ENCODE peak calls at places on chromosomes 16 and 17, in seven cellular contexts. C is transverse colon; S is CD8-positive, alpha-beta T cell; B is AG09309; V is HFFc6; R is thyroid gland; Y is mesothelial cell of epicardium. P is an unnamed sample.

GRCh38 chr16:23941963-23942564 is 106.3 kb downstream of the PRKCB start:
- DNase-seq in C (no peak), S (no peak), B (no peak), V (no peak), R (no peak), Y (no peak), P (no peak)

GRCh38 chr17:16215965-16216316 is 607 bp upstream of the NCOR1 start:
- DNase-seq in C (peak), S (no peak), B (no peak), V (no peak), R (no peak), Y (no peak), P (no peak)

GRCh38 chr16:58684001-58684353 is 593 bp downstream of the SLC38A7 start:
- DNase-seq in C (no peak), S (no peak), B (no peak), V (peak), R (no peak), Y (no peak), P (no peak)

GRCh38 chr16:6032438-6032837 is 934.8 kb upstream of the EEF2KMT start:
- DNase-seq in C (no peak), S (no peak), B (no peak), V (no peak), R (no peak), Y (no peak), P (no peak)

GRCh38 chr16:81445926-81446317 is 1.3 kb downstream of the CMIP start:
- DNase-seq in C (no peak), S (no peak), B (no peak), V (no peak), R (peak), Y (no peak), P (no peak)

GRCh38 chr17:63488851-63489250 is 12.0 kb downstream of the ACE start:
- DNase-seq in C (no peak), S (no peak), B (no peak), V (no peak), R (no peak), Y (no peak), P (no peak)

GRCh38 chr16:30874244-30874820 is 19.5 kb downstream of the BCL7C start:
- DNase-seq in C (peak), S (no peak), B (no peak), V (no peak), R (peak), Y (no peak), P (no peak)

GRCh38 chr17:50363217-50364060 is 9.5 kb downstream of the MRPL27 start:
- DNase-seq in C (no peak), S (no peak), B (no peak), V (peak), R (no peak), Y (no peak), P (peak)

GRCh38 chr17:1144139-1144538 is 35.6 kb downstream of the ABR start:
- DNase-seq in C (no peak), S (no peak), B (no peak), V (no peak), R (no peak), Y (no peak), P (no peak)

GRCh38 chr17:75824591-75825518 is 19.3 kb downstream of the UNC13D start:
- DNase-seq in C (no peak), S (no peak), B (no peak), V (no peak), R (no peak), Y (no peak), P (no peak)

GRCh38 chr16:88047462-88047861 is 96.2 kb downstream of the BANP start:
- DNase-seq in C (no peak), S (no peak), B (no peak), V (no peak), R (no peak), Y (no peak), P (no peak)

GRCh38 chr16:78392585-78393195 is 293.2 kb downstream of the WWOX start:
- DNase-seq in C (no peak), S (no peak), B (no peak), V (no peak), R (peak), Y (no peak), P (no peak)

GRCh38 chr17:48393271-48393670 is 36.7 kb downstream of the SKAP1 start:
- DNase-seq in C (no peak), S (no peak), B (no peak), V (no peak), R (no peak), Y (no peak), P (no peak)

GRCh38 chr16:899678-900060 is 71.1 kb downstream of the LMF1 start:
- DNase-seq in C (no peak), S (no peak), B (no peak), V (no peak), R (no peak), Y (no peak), P (no peak)

GRCh38 chr16:16062023-16062932 is 112.9 kb downstream of the ABCC1 start:
- DNase-seq in C (peak), S (no peak), B (no peak), V (no peak), R (no peak), Y (no peak), P (no peak)

GRCh38 chr17:20313891-20314290 is 153.4 kb downstream of the LGALS9B start:
- DNase-seq in C (no peak), S (no peak), B (no peak), V (no peak), R (no peak), Y (no peak), P (no peak)

GRCh38 chr16:2438121-2438520 is 8.9 kb downstream of the CCNF start:
- DNase-seq in C (no peak), S (no peak), B (no peak), V (no peak), R (no peak), Y (no peak), P (no peak)

GRCh38 chr17:55264273-55264639 is 504 bp upstream of the HLF start:
- DNase-seq in C (no peak), S (no peak), B (no peak), V (no peak), R (no peak), Y (no peak), P (peak)

GRCh38 chr17:6494239-6494941 is 50.1 kb downstream of the PIMREG start:
- DNase-seq in C (peak), S (no peak), B (no peak), V (no peak), R (no peak), Y (no peak), P (no peak)

GRCh38 chr16:67961551-67961957 is 6.9 kb downstream of the SLC12A4 start:
- DNase-seq in C (peak), S (no peak), B (no peak), V (no peak), R (peak), Y (no peak), P (no peak)

GRCh38 chr17:21218101-21218500 is 4.1 kb upstream of the TMEM11 start:
- DNase-seq in C (no peak), S (no peak), B (no peak), V (no peak), R (no peak), Y (no peak), P (no peak)

GRCh38 chr16:89314357-89314756 is 96.9 kb downstream of the ZNF778 start:
- DNase-seq in C (no peak), S (peak), B (no peak), V (no peak), R (no peak), Y (no peak), P (no peak)

GRCh38 chr17:6070895-6071511 is 824 bp downstream of the WSCD1 start:
- DNase-seq in C (peak), S (no peak), B (no peak), V (no peak), R (peak), Y (no peak), P (peak)

GRCh38 chr17:30363715-30364202 is 15.0 kb upstream of the CPD start:
- DNase-seq in C (peak), S (peak), B (peak), V (peak), R (peak), Y (no peak), P (no peak)

GRCh38 chr17:47244697-47245096 is 8.9 kb upstream of the ITGB3 start:
- DNase-seq in C (no peak), S (no peak), B (no peak), V (no peak), R (no peak), Y (no peak), P (no peak)

GRCh38 chr17:16377804-16378400 is 3.0 kb upstream of the UBB start:
- DNase-seq in C (no peak), S (no peak), B (no peak), V (peak), R (no peak), Y (no peak), P (no peak)

GRCh38 chr17:3035968-3036280 is 27.5 kb downstream of the OR1D5 start:
- DNase-seq in C (no peak), S (no peak), B (no peak), V (no peak), R (no peak), Y (no peak), P (no peak)

GRCh38 chr16:11105038-11105903 is 150.7 kb downstream of the SOCS1 start:
- DNase-seq in C (peak), S (no peak), B (peak), V (peak), R (peak), Y (no peak), P (no peak)

GRCh38 chr16:1743376-1744337 is 27.7 kb downstream of the NME3 start:
- DNase-seq in C (no peak), S (no peak), B (no peak), V (no peak), R (no peak), Y (no peak), P (no peak)

GRCh38 chr17:77873518-77874302 is 84.8 kb upstream of the TNRC6C start:
- DNase-seq in C (no peak), S (no peak), B (no peak), V (no peak), R (no peak), Y (no peak), P (no peak)

GRCh38 chr17:80274871-80275449 is 14.3 kb downstream of the RNF213 start:
- DNase-seq in C (no peak), S (no peak), B (no peak), V (no peak), R (no peak), Y (no peak), P (no peak)

GRCh38 chr17:48472485-48473281 is 42.7 kb upstream of the SKAP1 start:
- DNase-seq in C (no peak), S (peak), B (no peak), V (peak), R (peak), Y (peak), P (peak)

GRCh38 chr16:8848231-8848938 is 20.4 kb downstream of the CARHSP1 start:
- DNase-seq in C (no peak), S (no peak), B (no peak), V (no peak), R (no peak), Y (no peak), P (no peak)

GRCh38 chr16:90011196-90011819 is 7.9 kb downstream of the DBNDD1 start:
- DNase-seq in C (no peak), S (no peak), B (no peak), V (no peak), R (no peak), Y (no peak), P (no peak)

GRCh38 chr17:77312786-77313599 is 172.2 kb downstream of the SEC14L1 start:
- DNase-seq in C (peak), S (no peak), B (no peak), V (peak), R (peak), Y (no peak), P (no peak)

GRCh38 chr17:44314524-44314868 is 6.1 kb downstream of the RUNDC3A start:
- DNase-seq in C (no peak), S (no peak), B (no peak), V (no peak), R (no peak), Y (no peak), P (no peak)

GRCh38 chr17:65916425-65916824 is 275.5 kb downstream of the CEP112 start:
- DNase-seq in C (no peak), S (no peak), B (no peak), V (no peak), R (no peak), Y (no peak), P (no peak)

GRCh38 chr16:75378616-75379015 is 54.7 kb downstream of the CFDP1 start:
- DNase-seq in C (no peak), S (no peak), B (no peak), V (no peak), R (no peak), Y (no peak), P (no peak)

GRCh38 chr17:77129568-77130301 is 11.0 kb upstream of the SEC14L1 start:
- DNase-seq in C (no peak), S (no peak), B (no peak), V (no peak), R (no peak), Y (no peak), P (peak)

GRCh38 chr17:46195217-46195855 is 2.1 kb upstream of the KANSL1 start:
- DNase-seq in C (no peak), S (no peak), B (no peak), V (no peak), R (peak), Y (no peak), P (no peak)

GRCh38 chr17:46193626-46194392 is 580 bp upstream of the KANSL1 start:
- DNase-seq in C (peak), S (peak), B (peak), V (peak), R (peak), Y (peak), P (peak)

GRCh38 chr17:46195939-46196338 is 2.7 kb upstream of the KANSL1 start:
- DNase-seq in C (no peak), S (no peak), B (no peak), V (no peak), R (peak), Y (no peak), P (no peak)

GRCh38 chr17:46193246-46193625 is at the start of gene KANSL1:
- DNase-seq in C (peak), S (peak), B (peak), V (peak), R (peak), Y (peak), P (peak)

DNA sequence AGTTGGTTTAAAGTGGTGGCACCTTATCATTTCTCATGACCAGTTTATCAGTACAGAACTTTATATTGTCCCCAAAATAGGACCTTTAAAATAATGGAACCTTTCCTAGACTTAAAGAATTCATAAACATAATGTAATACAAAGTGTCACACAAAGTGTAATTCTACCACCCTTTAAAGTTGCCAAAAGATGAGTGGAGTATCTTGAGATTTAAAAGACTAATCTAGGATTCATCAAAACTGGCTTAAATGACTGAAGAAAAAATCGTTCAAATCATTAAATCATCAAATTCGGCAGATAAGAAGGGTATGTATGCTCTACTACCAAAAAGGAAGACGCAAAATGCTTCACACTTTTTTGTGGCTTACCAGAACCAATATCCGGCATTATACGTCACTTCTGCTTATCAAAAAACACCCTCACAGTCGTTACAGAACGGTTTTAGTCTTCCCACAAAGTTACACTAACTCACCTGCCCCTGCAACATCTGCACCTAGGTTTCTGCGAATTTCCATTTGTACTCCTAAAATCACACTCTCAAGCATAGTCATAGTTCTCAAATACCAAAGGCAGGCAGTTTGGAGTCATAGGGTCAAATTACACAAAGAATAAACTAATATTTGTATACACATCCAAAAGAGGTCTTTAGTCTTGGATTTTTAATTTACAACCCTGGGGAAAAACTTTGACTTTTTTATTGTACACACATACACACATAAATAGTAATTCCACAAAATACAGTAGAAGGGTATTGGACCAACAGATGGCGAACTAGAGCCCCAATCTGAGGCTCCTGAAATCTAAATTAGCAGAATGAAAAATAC is 1.4 kb upstream of the KANSL1 start:
- DNase-seq in C (no peak), S (peak), B (no peak), V (peak), R (no peak), Y (no peak), P (peak)
- TF ChIP-seq CTCF in C (peak), S (peak), B (peak), V (peak), R (peak), Y (no peak), P (peak)

DNA sequence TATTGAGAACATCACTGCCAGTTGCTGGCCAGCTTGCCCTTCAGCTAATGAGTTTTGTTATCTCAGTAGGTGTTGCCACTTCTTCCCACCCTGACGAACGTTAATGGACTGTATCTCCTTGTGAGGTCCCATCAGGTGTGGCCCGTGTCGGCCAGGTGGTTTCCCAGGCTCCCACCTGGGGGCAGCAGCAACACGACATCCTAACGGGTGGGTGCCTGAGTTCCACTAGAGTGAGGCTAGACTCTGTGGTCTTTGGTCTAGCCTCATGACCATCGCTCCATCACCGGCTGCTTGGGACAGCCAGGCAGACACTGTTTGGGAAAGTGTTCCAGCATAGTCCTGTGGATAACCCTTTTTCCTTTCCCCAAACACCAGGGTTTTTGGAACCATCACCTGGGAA is 45.6 kb upstream of the LCMT1 start:
- DNase-seq in C (no peak), S (no peak), B (no peak), V (no peak), R (no peak), Y (no peak), P (no peak)
- TF ChIP-seq CTCF in C (no peak), S (no peak), B (no peak), V (peak), R (no peak), Y (no peak), P (no peak)

DNA sequence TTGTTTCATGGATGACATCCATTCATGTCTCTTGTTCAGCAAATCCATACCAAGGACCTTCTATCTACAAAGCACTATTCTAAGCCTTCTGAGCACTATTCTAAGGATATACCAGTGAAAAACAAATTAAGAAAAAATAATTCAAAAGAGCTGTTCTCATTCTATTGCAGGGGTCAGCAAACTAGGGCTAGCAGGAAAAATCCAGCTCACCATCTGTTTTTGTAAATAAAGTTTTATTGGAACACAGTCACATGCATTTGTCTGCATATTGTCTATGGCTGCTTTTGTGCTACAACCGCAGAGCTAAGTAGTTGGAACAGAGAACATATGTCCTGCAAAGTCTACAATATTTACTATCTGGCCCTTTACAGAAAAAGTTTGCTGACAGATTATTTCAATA is 222.7 kb upstream of the DYNLRB2 start:
- DNase-seq in C (no peak), S (no peak), B (no peak), V (no peak), R (no peak), Y (no peak), P (no peak)
- TF ChIP-seq CTCF in C (no peak), S (no peak), B (no peak), V (no peak), R (no peak), Y (no peak), P (no peak)

GRCh38 chr17:15092762-15093161 is 172.4 kb downstream of the PMP22 start:
- DNase-seq in C (no peak), S (no peak), B (peak), V (peak), R (no peak), Y (no peak), P (no peak)

GRCh38 chr17:15090533-15090932 is 174.6 kb downstream of the PMP22 start:
- DNase-seq in C (no peak), S (no peak), B (no peak), V (no peak), R (no peak), Y (no peak), P (no peak)

GRCh38 chr17:15087946-15088345 is 177.2 kb downstream of the PMP22 start:
- DNase-seq in C (no peak), S (no peak), B (no peak), V (no peak), R (no peak), Y (no peak), P (no peak)

GRCh38 chr17:15092261-15092660 is 172.9 kb downstream of the PMP22 start:
- DNase-seq in C (no peak), S (no peak), B (no peak), V (no peak), R (no peak), Y (no peak), P (no peak)

DNA sequence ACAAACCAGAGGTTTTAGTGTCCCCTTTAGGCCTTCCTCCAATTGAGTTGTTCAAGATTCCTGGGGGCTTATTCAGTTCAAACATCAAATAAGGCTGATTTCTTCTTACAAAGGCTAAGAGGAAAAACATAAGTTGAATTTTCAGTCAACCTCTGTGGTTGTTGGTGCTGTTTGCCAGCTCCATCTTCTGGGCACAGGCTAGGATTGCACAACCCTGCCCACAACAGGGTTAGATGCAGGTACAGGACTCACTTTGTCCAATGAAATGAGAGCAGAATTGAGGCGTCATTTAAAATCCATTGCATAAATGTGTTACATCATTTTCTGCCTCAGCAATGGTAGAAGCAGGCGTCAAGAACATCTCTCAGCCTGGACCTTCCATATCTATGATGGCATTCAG is 173.3 kb downstream of the PMP22 start:
- DNase-seq in C (no peak), S (no peak), B (no peak), V (no peak), R (no peak), Y (no peak), P (no peak)
- TF ChIP-seq CTCF in C (no peak), S (no peak), B (peak), V (peak), R (no peak), Y (no peak), P (no peak)

DNA sequence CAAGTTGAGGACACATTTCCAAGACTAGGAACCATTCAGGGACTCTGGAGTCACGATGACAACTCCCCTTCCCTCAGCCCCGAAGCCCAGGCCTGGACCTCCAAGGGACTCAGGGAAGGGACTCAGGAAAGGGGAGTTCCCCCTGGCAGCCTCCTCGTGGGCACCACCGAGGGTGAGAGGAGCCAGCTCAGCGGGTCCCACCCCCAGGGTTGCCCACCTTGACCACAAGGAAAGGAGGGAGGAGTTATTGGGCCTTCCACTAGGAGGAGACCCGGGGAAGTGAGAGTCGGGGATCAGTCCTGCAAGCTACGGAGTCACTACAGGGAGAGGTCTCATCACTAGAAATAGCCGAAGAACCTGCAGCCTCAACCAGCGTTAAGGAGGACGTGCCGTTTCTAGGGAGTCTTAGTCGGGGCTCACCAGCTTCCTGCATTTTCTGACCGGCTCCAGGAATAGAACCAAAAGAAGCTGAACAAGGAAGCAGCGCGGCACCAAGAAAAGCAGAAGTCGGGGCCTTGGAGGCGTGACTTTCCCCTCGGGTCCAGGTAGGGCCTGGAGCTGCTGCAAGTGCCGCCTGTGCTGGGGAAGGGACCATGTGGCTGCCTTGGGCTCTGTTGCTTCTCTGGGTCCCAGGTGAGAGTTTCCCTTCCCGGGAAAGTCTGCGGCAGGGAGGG is at the start of gene CD300A:
- DNase-seq in C (no peak), S (no peak), B (no peak), V (no peak), R (no peak), Y (no peak), P (no peak)
- TF ChIP-seq CTCF in C (no peak), S (no peak), B (no peak), V (no peak), R (no peak), Y (no peak), P (no peak)